ENCODE peak calls at places on chromosomes 7 and 10, in seven cellular contexts. O is fibroblast of lung, M is OCI-LY7, V is cardiac muscle cell, I is uterus, X is fibroblast of pulmonary artery, E is foreskin fibroblast. G is an unnamed sample.

GRCh38 chr7:130909881-130910672 is 176.1 kb upstream of the KLF14 start:
- DNase-seq in O (peak), M (no peak), V (peak), I (no peak), X (peak), E (peak), G (no peak)

GRCh38 chr7:156117542-156118245 is 305.4 kb upstream of the SHH start:
- DNase-seq in O (no peak), M (no peak), V (no peak), I (no peak), X (no peak), E (no peak), G (no peak)

GRCh38 chr7:42186181-42186580 is 50.8 kb downstream of the GLI3 start:
- DNase-seq in O (no peak), M (peak), V (no peak), I (no peak), X (no peak), E (no peak), G (no peak)

GRCh38 chr10:101130984-101131961 is at the start of gene TLX1:
- DNase-seq in O (no peak), M (no peak), V (no peak), I (no peak), X (no peak), E (no peak), G (no peak)

GRCh38 chr7:66308411-66308810 is 103.3 kb downstream of the TPST1 start:
- DNase-seq in O (peak), M (no peak), V (no peak), I (no peak), X (peak), E (no peak), G (no peak)

GRCh38 chr10:128011059-128011979 is 104.4 kb downstream of the PTPRE start:
- DNase-seq in O (peak), M (peak), V (peak), I (peak), X (peak), E (peak), G (peak)

GRCh38 chr7:131897016-131897789 is 340.8 kb upstream of the PODXL start:
- DNase-seq in O (peak), M (no peak), V (peak), I (no peak), X (peak), E (no peak), G (peak)

GRCh38 chr7:55533050-55533728 is 39.1 kb downstream of the VOPP1 start:
- DNase-seq in O (peak), M (peak), V (no peak), I (no peak), X (no peak), E (peak), G (no peak)

GRCh38 chr7:88072036-88072714 is 138.1 kb downstream of the ADAM22 start:
- DNase-seq in O (no peak), M (no peak), V (no peak), I (no peak), X (no peak), E (peak), G (no peak)

GRCh38 chr7:102874166-102874829 is 38.5 kb upstream of the LRRC17 start:
- DNase-seq in O (peak), M (no peak), V (peak), I (no peak), X (peak), E (peak), G (peak)

GRCh38 chr7:44811093-44811492 is 14.6 kb downstream of the PPIA start:
- DNase-seq in O (peak), M (no peak), V (no peak), I (no peak), X (no peak), E (peak), G (no peak)

GRCh38 chr10:16360001-16360400 is 76.8 kb upstream of the PTER start:
- DNase-seq in O (no peak), M (no peak), V (no peak), I (no peak), X (no peak), E (no peak), G (no peak)

GRCh38 chr7:91520645-91521044 is 256.4 kb downstream of the FZD1 start:
- DNase-seq in O (no peak), M (no peak), V (no peak), I (no peak), X (no peak), E (no peak), G (no peak)

GRCh38 chr7:39608278-39608677 is 15.1 kb upstream of the RALA start:
- DNase-seq in O (no peak), M (no peak), V (no peak), I (no peak), X (no peak), E (no peak), G (no peak)

GRCh38 chr7:39607865-39608264 is 15.5 kb upstream of the RALA start:
- DNase-seq in O (no peak), M (no peak), V (no peak), I (no peak), X (no peak), E (no peak), G (no peak)

GRCh38 chr7:39606941-39607340 is 16.4 kb upstream of the RALA start:
- DNase-seq in O (no peak), M (no peak), V (no peak), I (no peak), X (no peak), E (no peak), G (no peak)

GRCh38 chr7:39609084-39609461 is 14.3 kb upstream of the RALA start:
- DNase-seq in O (peak), M (no peak), V (peak), I (no peak), X (peak), E (peak), G (no peak)

GRCh38 chr7:39609462-39610149 is 13.8 kb upstream of the RALA start:
- DNase-seq in O (no peak), M (no peak), V (no peak), I (no peak), X (no peak), E (peak), G (no peak)
- TF ChIP-seq CTCF in O (no peak), M (no peak), V (peak), I (no peak), X (peak), E (no peak), G (peak)

GRCh38 chr7:3260425-3260762 is 40.7 kb upstream of the SDK1 start:
- DNase-seq in O (peak), M (no peak), V (peak), I (peak), X (peak), E (peak), G (no peak)

GRCh38 chr7:3264693-3265339 is 36.2 kb upstream of the SDK1 start:
- DNase-seq in O (no peak), M (no peak), V (no peak), I (no peak), X (no peak), E (no peak), G (no peak)

GRCh38 chr7:3254718-3255117 is 46.3 kb upstream of the SDK1 start:
- DNase-seq in O (no peak), M (no peak), V (no peak), I (no peak), X (no peak), E (no peak), G (no peak)

GRCh38 chr7:3265388-3265787 is 35.7 kb upstream of the SDK1 start:
- DNase-seq in O (no peak), M (no peak), V (no peak), I (no peak), X (no peak), E (no peak), G (no peak)

GRCh38 chr7:3259711-3260424 is 41.2 kb upstream of the SDK1 start:
- DNase-seq in O (peak), M (no peak), V (peak), I (peak), X (peak), E (no peak), G (peak)
- H3K4me3 ChIP-seq in O (peak), M (no peak), V (no peak), I (peak), X (peak), E (peak), G (peak)

GRCh38 chr7:70694357-70694908 is 437.5 kb upstream of the GALNT17 start:
- DNase-seq in O (peak), M (peak), V (peak), I (no peak), X (peak), E (peak), G (no peak)

GRCh38 chr7:70695804-70696104 is 436.2 kb upstream of the GALNT17 start:
- DNase-seq in O (peak), M (peak), V (no peak), I (no peak), X (peak), E (no peak), G (no peak)

GRCh38 chr7:70694909-70695803 is 436.8 kb upstream of the GALNT17 start:
- DNase-seq in O (peak), M (peak), V (peak), I (peak), X (peak), E (peak), G (no peak)

GRCh38 chr7:70693300-70693689 is 438.6 kb upstream of the GALNT17 start:
- DNase-seq in O (peak), M (no peak), V (peak), I (no peak), X (peak), E (peak), G (no peak)

GRCh38 chr7:70693690-70694356 is 438.1 kb upstream of the GALNT17 start:
- DNase-seq in O (peak), M (peak), V (peak), I (peak), X (peak), E (peak), G (no peak)
- TF ChIP-seq CTCF in O (no peak), M (no peak), V (no peak), I (no peak), X (no peak), E (no peak), G (peak)

GRCh38 chr10:97238855-97239254 is 53.1 kb upstream of the SLIT1 start:
- DNase-seq in O (no peak), M (no peak), V (no peak), I (no peak), X (no peak), E (no peak), G (no peak)

GRCh38 chr10:97230146-97230545 is 44.4 kb upstream of the SLIT1 start:
- DNase-seq in O (peak), M (no peak), V (no peak), I (no peak), X (no peak), E (peak), G (no peak)

GRCh38 chr10:97235353-97235752 is 49.6 kb upstream of the SLIT1 start:
- DNase-seq in O (no peak), M (no peak), V (no peak), I (no peak), X (no peak), E (no peak), G (no peak)

GRCh38 chr10:97229322-97229721 is 43.6 kb upstream of the SLIT1 start:
- DNase-seq in O (peak), M (no peak), V (no peak), I (no peak), X (no peak), E (peak), G (no peak)

GRCh38 chr10:97234403-97234802 is 48.6 kb upstream of the SLIT1 start:
- DNase-seq in O (peak), M (peak), V (peak), I (no peak), X (peak), E (peak), G (peak)
- H3K4me3 ChIP-seq in O (no peak), M (no peak), V (no peak), I (no peak), X (no peak), E (no peak), G (no peak)

GRCh38 chr7:142303650-142304049 is 45.8 kb upstream of the PRSS58 start:
- DNase-seq in O (no peak), M (peak), V (no peak), I (no peak), X (no peak), E (no peak), G (no peak)
- TF ChIP-seq CTCF in O (no peak), M (peak), V (no peak), I (no peak), X (no peak), E (no peak), G (peak)

DNA sequence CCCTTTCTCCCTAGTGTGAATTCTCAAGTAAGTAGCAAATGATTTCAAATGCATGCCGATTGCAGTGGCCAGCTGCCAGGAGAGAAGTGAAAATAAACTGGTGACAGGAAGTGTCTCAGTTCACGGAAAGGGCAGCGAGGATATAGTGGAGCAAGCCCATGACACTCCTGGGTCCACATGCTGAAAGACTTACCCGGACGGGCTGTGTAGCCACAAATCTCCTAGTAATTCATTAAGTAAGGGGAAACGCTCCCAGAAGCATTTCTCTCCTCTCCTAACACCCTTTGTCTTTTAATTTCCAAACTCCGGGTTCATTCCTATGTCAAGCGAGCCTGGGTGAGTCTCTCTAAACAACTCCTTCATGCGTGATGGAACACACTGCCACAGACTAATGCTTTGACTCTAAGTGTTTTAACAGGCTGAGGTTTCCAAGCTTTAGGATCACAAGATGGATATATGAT is 125.6 kb downstream of the CYP26A1 start:
- DNase-seq in O (peak), M (no peak), V (peak), I (peak), X (peak), E (peak), G (peak)
- H3K4me3 ChIP-seq in O (peak), M (no peak), V (no peak), I (peak), X (peak), E (peak), G (peak)

GRCh38 chr7:70807650-70808049 is 324.3 kb upstream of the GALNT17 start:
- DNase-seq in O (no peak), M (peak), V (no peak), I (no peak), X (no peak), E (no peak), G (no peak)
- TF ChIP-seq CTCF in O (no peak), M (peak), V (no peak), I (no peak), X (no peak), E (no peak), G (no peak)

GRCh38 chr10:23886355-23886754 is 322.6 kb upstream of the KIAA1217 start:
- DNase-seq in O (no peak), M (no peak), V (no peak), I (no peak), X (no peak), E (no peak), G (no peak)
- H3K4me3 ChIP-seq in O (no peak), M (no peak), V (no peak), I (no peak), X (no peak), E (no peak), G (no peak)

G was measured in astrocyte of the cerebellum.